ENCODE peak calls at places on chromosomes 1 and 21, in ten cellular contexts. E, Z, V, K, W, S, Q, D, X and J are unnamed samples. For H3K9me3, the result is how much of the 10 kb centered on the place peaks cover.

GRCh38 chr1:28437260-28437923 is 67.9 kb downstream of the PHACTR4 start:
- DNase-seq in V (no peak), S (peak), E (peak), D (peak), K (no peak), Q (no peak), X (no peak), Z (peak), W (peak), J (no peak)

GRCh38 chr21:44405948-44406872 is 49.1 kb upstream of the LRRC3 start:
- DNase-seq in S (no peak), X (peak), D (no peak), K (no peak), E (no peak), V (no peak), W (no peak), Q (no peak), Z (no peak), J (no peak)

GRCh38 chr21:33078907-33079582 is 9.1 kb downstream of the OLIG1 start:
- DNase-seq in Z (peak), W (no peak), X (no peak), K (peak), E (peak), D (peak), V (no peak), S (no peak), Q (peak), J (no peak)

GRCh38 chr1:8858888-8859706 is 19.4 kb downstream of the ENO1 start:
- DNase-seq in D (peak), Z (no peak), E (peak), X (no peak), W (no peak), Q (peak), K (no peak), S (peak), V (peak), J (no peak)

GRCh38 chr1:165443539-165444289 is 1.2 kb downstream of the RXRG start:
- DNase-seq in X (no peak), V (peak), W (no peak), K (no peak), Q (no peak), S (no peak), Z (no peak), D (no peak), E (no peak), J (peak)

GRCh38 chr1:237012789-237013383 is 8.6 kb upstream of the MT1HL1 start:
- DNase-seq in K (peak), W (no peak), E (no peak), S (peak), D (no peak), Q (no peak), V (no peak), X (peak), Z (peak), J (peak)

GRCh38 chr1:156379420-156380165 is 10.6 kb downstream of the RHBG start:
- DNase-seq in E (peak), S (no peak), K (peak), D (no peak), X (no peak), W (no peak), V (no peak), Z (no peak), Q (no peak), J (no peak)

GRCh38 chr1:224211262-224211962 is 28.4 kb downstream of the DEGS1 start:
- DNase-seq in S (no peak), V (peak), E (peak), Q (peak), D (no peak), X (no peak), Z (peak), W (no peak), K (no peak), J (no peak)

GRCh38 chr1:11273595-11274234 is 717 bp downstream of the UBIAD1 start:
- DNase-seq in X (no peak), S (no peak), V (peak), D (no peak), W (no peak), E (no peak), Q (peak), Z (no peak), K (peak), J (no peak)

GRCh38 chr1:69172003-69173000 is 395.4 kb upstream of the LRRC7 start:
- DNase-seq in W (no peak), V (no peak), Z (peak), D (no peak), Q (no peak), E (peak), K (no peak), X (no peak), S (no peak), J (no peak)

GRCh38 chr1:224565186-224565585 is 50.9 kb upstream of the CNIH3 start:
- DNase-seq in X (no peak), V (no peak), Z (peak), W (no peak), E (peak), K (peak), Q (no peak), D (peak), S (no peak), J (no peak)

GRCh38 chr1:100506221-100506620 is 31.7 kb upstream of the GPR88 start:
- DNase-seq in D (no peak), E (no peak), K (no peak), S (no peak), W (no peak), V (no peak), X (no peak), Q (no peak), Z (no peak), J (no peak)

GRCh38 chr1:46532498-46533178 is 18.8 kb downstream of the KNCN start:
- DNase-seq in D (peak), X (peak), Z (no peak), E (peak), V (peak), S (peak), W (peak), K (peak), Q (peak), J (peak)

GRCh38 chr1:12372180-12372579 is 142.3 kb downstream of the VPS13D start:
- DNase-seq in S (no peak), W (no peak), D (no peak), K (no peak), X (no peak), Q (no peak), V (no peak), Z (peak), E (no peak), J (no peak)

GRCh38 chr1:94245747-94246438 is 8.5 kb upstream of the ARHGAP29 start:
- DNase-seq in Z (no peak), D (no peak), X (no peak), Q (no peak), V (no peak), S (no peak), K (no peak), W (no peak), E (peak), J (no peak)

GRCh38 chr1:32250893-32251716 is at the start of gene LCK:
- DNase-seq in W (no peak), Z (no peak), V (no peak), X (no peak), K (no peak), S (no peak), Q (peak), E (no peak), D (no peak), J (no peak)

GRCh38 chr1:70477090-70477489 is 66.0 kb downstream of the CTH start:
- DNase-seq in D (no peak), E (no peak), S (no peak), W (no peak), Z (no peak), Q (no peak), X (no peak), K (no peak), V (no peak), J (no peak)

GRCh38 chr1:87134061-87134460 is 194.6 kb upstream of the LMO4 start:
- DNase-seq in X (no peak), Z (no peak), S (no peak), K (no peak), V (no peak), D (no peak), E (peak), W (no peak), Q (no peak), J (no peak)

GRCh38 chr1:202860744-202861419 is 28.1 kb downstream of the RABIF start:
- DNase-seq in W (peak), V (peak), D (peak), X (peak), Q (no peak), K (peak), E (peak), Z (peak), S (peak), J (peak)

GRCh38 chr1:152654110-152654509 is 9.1 kb upstream of the LCE2D start:
- DNase-seq in S (no peak), W (no peak), K (peak), Q (peak), E (peak), V (no peak), Z (peak), D (peak), X (no peak), J (no peak)
- H3K9me3 ChIP-seq in S (under half), W (under half), K (under half), Q (under half), E (under half), V (under half), Z (under half), D (under half), X (under half), J (under half)

GRCh38 chr1:178575611-178576331 is 62.9 kb downstream of the TEX35 start:
- DNase-seq in D (no peak), K (no peak), Q (peak), Z (no peak), W (no peak), E (peak), V (peak), S (no peak), X (no peak), J (no peak)
- H3K4me3 ChIP-seq in D (no peak), K (no peak), Q (peak), Z (no peak), W (no peak), E (no peak), V (no peak), S (no peak), X (no peak), J (no peak)

GRCh38 chr1:247047702-247048101 is 30.9 kb downstream of the ZNF670 start:
- DNase-seq in D (no peak), X (no peak), Q (no peak), W (no peak), V (no peak), S (no peak), K (no peak), Z (no peak), E (no peak), J (no peak)

GRCh38 chr1:247043406-247043805 is 35.2 kb downstream of the ZNF670 start:
- DNase-seq in S (no peak), K (no peak), Z (no peak), E (no peak), D (no peak), X (no peak), V (no peak), W (no peak), Q (no peak), J (no peak)

GRCh38 chr1:247047260-247047659 is 31.4 kb downstream of the ZNF670 start:
- DNase-seq in Q (no peak), V (no peak), K (no peak), Z (no peak), X (no peak), E (no peak), D (no peak), S (no peak), W (no peak), J (no peak)
- H3K9me3 ChIP-seq in Q (half or more), V (under half), K (half or more), Z (under half), X (under half), E (under half), D (under half), S (under half), W (under half), J (under half)

GRCh38 chr1:158037008-158037875 is 43.8 kb downstream of the KIRREL1 start:
- DNase-seq in W (no peak), V (no peak), Q (no peak), Z (no peak), E (no peak), D (no peak), K (no peak), X (no peak), S (no peak), J (no peak)

GRCh38 chr1:158037876-158038359 is 44.5 kb downstream of the KIRREL1 start:
- DNase-seq in V (no peak), Q (no peak), K (no peak), S (no peak), D (peak), X (peak), W (peak), Z (peak), E (peak), J (no peak)

GRCh38 chr1:158039380-158039779 is 45.9 kb downstream of the KIRREL1 start:
- DNase-seq in S (no peak), E (peak), Q (no peak), K (no peak), W (no peak), Z (no peak), X (no peak), V (no peak), D (no peak), J (no peak)

GRCh38 chr1:158043232-158043631 is 49.8 kb downstream of the KIRREL1 start:
- DNase-seq in W (no peak), Z (no peak), S (no peak), E (no peak), D (no peak), X (no peak), Q (no peak), K (no peak), V (no peak), J (no peak)

GRCh38 chr1:158040323-158040722 is 46.9 kb downstream of the KIRREL1 start:
- DNase-seq in Z (no peak), S (no peak), X (no peak), E (no peak), K (no peak), Q (no peak), W (no peak), V (no peak), D (no peak), J (no peak)
- H3K4me3 ChIP-seq in Z (no peak), S (no peak), X (no peak), E (no peak), K (no peak), Q (no peak), W (no peak), V (no peak), D (no peak), J (no peak)

GRCh38 chr21:8991088-8991907 is 1530.1 kb upstream of the TPTE start:
- DNase-seq in V (no peak), X (no peak), E (no peak), Q (peak), K (no peak), Z (no peak), S (no peak), W (no peak), D (no peak), J (no peak)
- H3K9me3 ChIP-seq in V (under half), X (under half), E (under half), Q (half or more), K (under half), Z (half or more), S (under half), W (under half), D (under half), J (under half)

DNA sequence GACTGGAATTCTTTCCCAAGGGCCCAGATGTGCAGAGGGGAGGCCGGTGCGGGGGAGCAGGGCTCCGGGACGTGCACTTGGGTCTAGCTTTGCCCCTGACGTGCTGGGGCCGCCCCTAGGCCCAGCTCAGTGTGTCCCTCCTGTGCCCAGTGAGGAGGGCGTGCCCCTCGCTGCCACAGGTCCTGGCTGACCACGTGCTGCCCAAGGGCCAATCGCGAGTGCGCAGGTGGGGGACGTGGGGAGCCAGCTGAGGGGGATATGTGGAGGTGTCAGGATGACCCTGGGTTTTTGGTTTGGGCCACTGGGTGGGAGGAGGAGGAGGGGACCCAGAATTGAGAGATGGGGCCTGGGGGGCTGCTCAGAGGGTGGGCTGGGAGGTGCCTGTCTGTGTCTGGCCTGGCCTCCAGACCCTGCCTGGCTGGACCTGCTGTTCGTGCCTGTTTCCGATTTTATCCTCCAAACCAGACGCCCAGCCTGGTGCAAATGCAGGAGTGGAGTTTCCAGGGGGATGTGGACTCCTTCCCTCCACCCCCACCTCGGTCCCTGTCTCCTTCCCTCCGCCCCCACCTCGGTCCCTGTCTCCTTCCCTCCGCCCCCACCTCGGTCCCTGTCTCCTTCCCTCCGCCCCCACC is 6.1 kb upstream of the RNF223 start:
- DNase-seq in Z (no peak), D (peak), X (peak), S (peak), E (peak), Q (no peak), K (peak), V (peak), W (peak), J (peak)
- H3K4me3 ChIP-seq in Z (peak), D (peak), X (no peak), S (peak), E (no peak), Q (no peak), K (peak), V (peak), W (peak), J (peak)

DNA sequence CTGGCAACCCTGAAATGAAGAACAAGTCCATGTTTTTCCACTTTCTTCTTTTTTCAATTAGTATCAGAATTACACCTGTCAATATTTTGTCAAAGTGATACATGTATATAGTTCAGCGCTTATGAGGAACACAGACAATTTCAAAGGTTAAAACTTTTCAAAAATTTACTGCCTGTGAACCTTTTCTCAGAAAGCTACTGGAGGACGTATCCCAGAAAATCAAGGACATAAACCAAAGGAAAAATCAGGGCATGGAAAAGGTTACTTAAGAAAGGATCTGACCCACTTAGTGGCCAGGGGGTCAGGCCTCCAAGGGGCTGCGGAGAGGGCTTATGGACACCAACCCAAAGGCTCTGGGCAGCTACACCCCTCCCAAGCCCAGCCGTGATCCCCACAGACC is 81.1 kb upstream of the ACTRT2 start:
- DNase-seq in K (no peak), X (no peak), V (no peak), E (no peak), Q (no peak), Z (no peak), W (no peak), D (no peak), S (no peak), J (no peak)
- H3K9me3 ChIP-seq in K (under half), X (under half), V (under half), E (half or more), Q (under half), Z (under half), W (under half), D (under half), S (under half), J (under half)